ENCODE peak calls at places on chromosomes 7 and 10, in seven cellular contexts. W is colonic mucosa; G is Panc1; X is CD4-positive, CD25-positive, alpha-beta regulatory T cell; O is left lung; L is heart right ventricle; T is MM.1S. I is an unnamed sample. For H3K4me1, the result is how much of the 10 kb centered on the place peaks cover.

GRCh38 chr10:49633327-49634045 is 19.6 kb downstream of the CHAT start:
- DNase-seq in X (no peak), G (no peak), O (no peak), L (no peak), T (no peak), W (no peak), I (no peak)

GRCh38 chr10:127550861-127551260 is 1.8 kb downstream of the NPS start:
- DNase-seq in X (no peak), W (no peak), T (no peak), G (no peak), O (no peak), L (no peak), I (no peak)

GRCh38 chr10:46527241-46527811 is 29.1 kb downstream of the GPRIN2 start:
- DNase-seq in O (peak), T (no peak), W (no peak), G (no peak), X (no peak), L (no peak), I (no peak)

GRCh38 chr7:141071260-141071854 is 2.5 kb upstream of the TMEM178B start:
- DNase-seq in O (peak), G (no peak), L (peak), X (no peak), W (no peak), T (peak), I (peak)

GRCh38 chr7:111232249-111233084 is 141.5 kb downstream of the LRRN3 start:
- DNase-seq in L (no peak), G (peak), W (no peak), X (no peak), T (no peak), O (no peak), I (no peak)

GRCh38 chr7:71465741-71466189 is 333.8 kb downstream of the GALNT17 start:
- DNase-seq in L (no peak), X (no peak), T (no peak), G (no peak), W (no peak), O (no peak), I (no peak)

GRCh38 chr10:101216207-101216607 is 13.1 kb downstream of the LBX1 start:
- DNase-seq in G (no peak), O (no peak), X (no peak), T (peak), L (no peak), W (no peak), I (no peak)

GRCh38 chr7:137873524-137873923 is 26.8 kb upstream of the DGKI start:
- DNase-seq in L (no peak), X (no peak), T (no peak), W (no peak), G (no peak), O (no peak), I (no peak)

GRCh38 chr10:30865141-30865926 is 166.3 kb downstream of the ZNF438 start:
- DNase-seq in L (no peak), W (no peak), T (no peak), G (no peak), O (no peak), X (no peak), I (no peak)

GRCh38 chr7:150845471-150845870 is 6.8 kb upstream of the AOC1 start:
- DNase-seq in W (no peak), T (no peak), O (no peak), G (no peak), X (no peak), L (peak), I (no peak)

DNA sequence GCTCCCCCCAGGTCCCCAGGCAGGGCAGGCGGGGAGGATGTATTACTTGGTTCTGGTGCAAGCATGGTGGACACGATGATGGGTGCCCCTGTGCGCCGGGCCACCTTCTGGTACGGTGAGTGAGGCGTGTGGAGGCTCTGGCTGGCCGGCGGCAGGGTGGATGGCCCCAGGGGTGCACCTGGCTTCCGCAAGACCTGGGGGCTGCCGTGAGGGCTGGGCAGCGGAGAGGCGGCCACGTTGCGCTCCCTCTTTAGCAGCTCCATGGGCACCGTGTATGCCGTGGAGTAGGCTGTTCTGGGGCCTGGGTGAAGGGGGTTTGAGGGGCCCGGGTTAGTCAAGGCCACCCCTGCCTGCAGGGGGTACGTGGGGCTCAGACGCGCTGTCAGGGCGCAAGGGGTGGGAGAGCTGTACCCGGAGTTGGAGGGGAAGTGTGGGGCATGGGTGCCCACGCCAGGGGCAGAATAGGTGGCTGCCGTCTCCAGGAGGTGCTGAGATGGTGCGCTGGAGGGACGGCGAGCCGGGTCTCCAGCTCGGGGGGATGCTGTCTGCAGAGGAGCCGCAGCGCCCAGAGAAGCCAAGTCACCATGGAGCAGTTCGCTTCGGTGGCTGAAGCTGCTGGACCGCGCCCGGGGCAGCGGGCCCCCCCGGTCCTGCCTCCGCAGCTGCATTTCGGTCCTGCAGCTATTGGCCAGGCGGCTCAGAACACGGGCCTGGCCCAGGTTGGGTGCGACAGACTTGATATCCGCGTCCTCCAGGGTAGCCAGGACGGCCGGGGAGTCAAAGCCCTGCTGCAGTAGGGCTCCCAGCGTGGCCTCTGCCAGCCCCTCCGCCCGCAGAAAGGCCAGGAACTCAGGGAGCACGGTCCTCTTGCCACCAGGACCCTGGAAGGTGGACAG is 84.4 kb downstream of the ZRANB1 start:
- DNase-seq in X (no peak), G (no peak), W (no peak), O (peak), L (no peak), T (no peak), I (no peak)
- H3K4me1 ChIP-seq in X (under half), G (under half), W (under half), O (under half), L (under half), T (under half), I (under half)

GRCh38 chr10:79050896-79051555 is 17.7 kb upstream of the ZMIZ1 start:
- DNase-seq in X (no peak), L (no peak), O (no peak), G (no peak), W (peak), T (no peak), I (no peak)

GRCh38 chr10:79049931-79050895 is 18.6 kb upstream of the ZMIZ1 start:
- DNase-seq in L (no peak), W (peak), X (no peak), G (no peak), O (no peak), T (no peak), I (no peak)

GRCh38 chr10:79053081-79053434 is 15.7 kb upstream of the ZMIZ1 start:
- DNase-seq in L (no peak), X (no peak), G (no peak), T (no peak), W (peak), O (no peak), I (no peak)

GRCh38 chr10:79052311-79053080 is 16.3 kb upstream of the ZMIZ1 start:
- DNase-seq in L (no peak), W (peak), X (no peak), G (no peak), T (no peak), O (no peak), I (peak)

DNA sequence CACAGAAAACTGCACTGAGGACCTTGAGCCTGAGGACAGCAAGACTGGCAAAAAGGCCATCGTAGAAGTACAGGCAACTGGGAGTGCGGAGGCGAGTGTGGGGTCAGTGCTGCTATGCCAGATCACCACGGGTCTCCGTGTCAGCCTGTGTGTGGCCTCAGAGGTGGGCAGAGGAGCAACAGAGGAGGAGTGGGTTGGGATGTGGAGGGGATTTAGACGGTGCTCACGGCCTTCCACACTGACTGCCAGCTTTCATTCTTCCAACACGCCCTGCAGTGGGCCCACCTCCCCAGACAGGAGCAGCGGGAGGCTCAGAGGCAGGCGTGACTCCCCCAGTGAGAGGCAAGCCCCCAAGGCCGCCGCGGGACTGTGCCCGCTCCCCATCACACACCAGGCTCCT is 17.0 kb upstream of the ZMIZ1 start:
- DNase-seq in G (no peak), X (no peak), L (no peak), O (no peak), W (peak), T (no peak), I (no peak)
- H3K27ac ChIP-seq in G (no peak), X (no peak), L (no peak), O (no peak), W (no peak), T (no peak), I (no peak)

GRCh38 chr7:64876792-64877713 is 26.0 kb upstream of the ZNF273 start:
- DNase-seq in O (peak), T (peak), X (peak), L (peak), W (peak), G (no peak), I (peak)
- H3K4me3 ChIP-seq in O (no peak), T (no peak), X (no peak), L (peak), W (peak), G (no peak), I (peak)

GRCh38 chr10:79149662-79150443 is 81.1 kb downstream of the ZMIZ1 start:
- DNase-seq in W (peak), T (no peak), O (peak), L (peak), X (peak), G (no peak), I (peak)

GRCh38 chr10:79147796-79148451 is 79.2 kb downstream of the ZMIZ1 start:
- DNase-seq in T (no peak), G (no peak), X (no peak), O (no peak), W (no peak), L (no peak), I (no peak)

GRCh38 chr10:79149345-79149661 is 80.5 kb downstream of the ZMIZ1 start:
- DNase-seq in L (no peak), T (no peak), O (no peak), X (no peak), G (no peak), W (no peak), I (no peak)

GRCh38 chr10:79147306-79147705 is 78.5 kb downstream of the ZMIZ1 start:
- DNase-seq in T (no peak), O (no peak), X (no peak), G (no peak), L (no peak), W (no peak), I (no peak)

DNA sequence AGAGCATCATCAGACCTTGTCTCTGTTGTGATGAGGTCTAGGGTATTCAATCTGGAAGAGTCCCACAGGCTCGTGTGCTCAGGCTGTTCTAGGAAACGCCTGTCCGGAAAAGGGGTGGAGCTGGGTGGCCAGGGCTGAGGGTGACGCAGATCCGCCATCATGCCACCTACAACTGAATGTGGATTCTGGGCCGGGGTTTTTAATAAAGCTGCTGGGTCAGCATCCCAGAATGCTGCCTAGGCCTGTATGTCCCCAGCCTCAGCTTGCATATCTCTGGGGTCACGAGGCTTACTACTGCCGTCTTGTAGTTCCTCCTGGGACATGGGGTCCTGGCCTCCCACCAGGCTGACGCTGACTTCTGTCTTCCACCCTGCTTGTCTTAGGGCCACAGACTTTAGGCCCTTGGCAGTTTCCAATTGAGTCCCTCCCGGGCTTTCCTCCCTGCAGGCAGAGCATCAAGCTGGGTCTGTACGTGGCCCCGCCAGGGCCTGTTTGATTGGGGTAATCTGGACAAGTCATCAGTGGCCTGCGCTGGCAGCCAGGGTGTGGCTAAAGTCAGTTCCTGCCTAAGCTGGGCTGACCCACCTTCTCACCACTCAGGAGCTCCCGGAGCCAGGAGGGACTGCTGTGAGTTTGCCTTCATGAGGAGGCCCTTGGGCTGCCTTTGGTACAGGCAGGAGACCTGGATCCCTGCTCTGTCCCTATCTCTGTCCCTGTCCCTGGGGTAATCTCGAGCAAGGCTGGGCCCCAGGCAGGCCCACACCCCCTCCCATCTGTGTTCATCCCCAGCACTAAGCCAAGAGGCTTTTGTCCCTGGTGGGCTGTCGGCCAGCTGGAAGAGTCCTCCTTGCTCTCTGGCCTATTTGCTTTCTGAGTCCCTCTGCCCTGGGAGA is 79.9 kb downstream of the ZMIZ1 start:
- DNase-seq in L (peak), X (no peak), T (no peak), W (peak), O (no peak), G (no peak), I (no peak)
- H3K4me1 ChIP-seq in L (half or more), X (half or more), T (under half), W (under half), O (half or more), G (under half), I (under half)

GRCh38 chr10:109915566-109915965 is 7.7 kb downstream of the XPNPEP1 start:
- DNase-seq in W (no peak), T (no peak), L (no peak), G (no peak), O (no peak), X (no peak), I (no peak)
- H3K27ac ChIP-seq in W (peak), T (peak), L (no peak), G (no peak), O (no peak), X (no peak), I (no peak)